ENCODE peak calls at places on chromosomes 16 and 17, in seven cellular contexts. L, X, K, I, N, C and Q are unnamed samples.

GRCh38 chr16:82769845-82770244 is 143.1 kb downstream of the CDH13 start:
- DNase-seq in L (peak; percentile 64), X (no peak), K (no peak), I (no peak), N (no peak), C (no peak), Q (no peak)

GRCh38 chr17:1789936-1790335 is 28.1 kb downstream of the SERPINF1 start:
- DNase-seq in L (no peak), X (no peak), K (no peak), I (no peak), N (no peak), C (no peak), Q (no peak)

GRCh38 chr17:48510761-48511604 is 19.8 kb downstream of the HOXB1 start:
- DNase-seq in L (no peak), X (no peak), K (no peak), I (no peak), N (no peak), C (no peak), Q (no peak)

GRCh38 chr16:89448656-89449055 is 41.7 kb downstream of the ANKRD11 start:
- DNase-seq in L (peak; percentile 79), X (no peak), K (no peak), I (no peak), N (no peak), C (no peak), Q (no peak)

GRCh38 chr17:49523706-49524472 is 28.8 kb downstream of the NGFR start:
- DNase-seq in L (no peak), X (no peak), K (no peak), I (peak; percentile 75), N (no peak), C (no peak), Q (no peak)

GRCh38 chr16:2956566-2956956 is 7.5 kb upstream of the KREMEN2 start:
- DNase-seq in L (no peak), X (no peak), K (no peak), I (no peak), N (no peak), C (no peak), Q (no peak)

GRCh38 chr16:15979801-15980200 is 30.4 kb downstream of the ABCC1 start:
- DNase-seq in L (no peak), X (no peak), K (no peak), I (no peak), N (no peak), C (no peak), Q (no peak)

GRCh38 chr17:16425698-16426659 is 10.6 kb downstream of the TRPV2 start:
- DNase-seq in L (no peak), X (no peak), K (no peak), I (no peak), N (no peak), C (peak; percentile 25), Q (no peak)

GRCh38 chr17:19003543-19003965 is 1.0 kb downstream of the FAM83G start:
- DNase-seq in L (no peak), X (no peak), K (no peak), I (no peak), N (no peak), C (no peak), Q (no peak)

GRCh38 chr16:88672776-88673175 is 9.9 kb upstream of the MVD start:
- DNase-seq in L (no peak), X (peak; percentile 46), K (no peak), I (no peak), N (no peak), C (no peak), Q (no peak)

GRCh38 chr16:2078096-2078495 is 30.3 kb downstream of the TSC2 start:
- DNase-seq in L (no peak), X (no peak), K (no peak), I (no peak), N (no peak), C (no peak), Q (no peak)

GRCh38 chr16:72013389-72013788 is 4.8 kb downstream of the DHODH start:
- DNase-seq in L (peak; percentile 49), X (no peak), K (no peak), I (peak; percentile 17), N (no peak), C (no peak), Q (no peak)

GRCh38 chr16:67302076-67302475 is 22.7 kb downstream of the PLEKHG4 start:
- DNase-seq in L (no peak), X (no peak), K (no peak), I (no peak), N (no peak), C (no peak), Q (no peak)

GRCh38 chr17:77280304-77280910 is 139.6 kb downstream of the SEC14L1 start:
- DNase-seq in L (no peak), X (no peak), K (no peak), I (peak; percentile 89), N (no peak), C (peak; percentile 38), Q (no peak)

GRCh38 chr16:48537909-48538745 is 71.9 kb downstream of the N4BP1 start:
- DNase-seq in L (peak; percentile 81), X (no peak), K (no peak), I (no peak), N (no peak), C (no peak), Q (no peak)

GRCh38 chr17:17354560-17355357 is 51.6 kb downstream of the NT5M start:
- DNase-seq in L (peak; percentile 71), X (peak; percentile 56), K (peak; percentile 84), I (peak; percentile 59), N (peak; percentile 43), C (no peak), Q (peak; percentile 80)

GRCh38 chr16:68921654-68922053 is 78.3 kb downstream of the TANGO6 start:
- DNase-seq in L (no peak), X (no peak), K (no peak), I (peak; percentile 69), N (no peak), C (no peak), Q (no peak)

GRCh38 chr16:50838165-50838564 is 96.3 kb downstream of the CYLD start:
- DNase-seq in L (no peak), X (no peak), K (no peak), I (no peak), N (no peak), C (no peak), Q (no peak)

GRCh38 chr17:2855063-2855600 is 58.9 kb downstream of the RAP1GAP2 start:
- DNase-seq in L (no peak), X (no peak), K (no peak), I (no peak), N (no peak), C (no peak), Q (no peak)

GRCh38 chr16:28943281-28943680 is 7.5 kb upstream of the NFATC2IP start:
- DNase-seq in L (no peak), X (no peak), K (no peak), I (no peak), N (no peak), C (no peak), Q (no peak)

GRCh38 chr17:48998557-48999440 is 1.6 kb downstream of the IGF2BP1 start:
- DNase-seq in L (no peak), X (no peak), K (no peak), I (peak; percentile 58), N (no peak), C (no peak), Q (no peak)

GRCh38 chr16:5062790-5063765 is 2.7 kb downstream of the C16orf89 start:
- DNase-seq in L (no peak), X (no peak), K (no peak), I (no peak), N (no peak), C (no peak), Q (no peak)

GRCh38 chr17:76000016-76000754 is 470 bp upstream of the CDK3 start:
- DNase-seq in L (no peak), X (peak; percentile 46), K (peak; percentile 83), I (no peak), N (no peak), C (peak; percentile 4), Q (peak; percentile 73)

GRCh38 chr16:82936941-82937551 is 310.3 kb downstream of the CDH13 start:
- DNase-seq in L (no peak), X (no peak), K (no peak), I (peak; percentile 52), N (no peak), C (no peak), Q (no peak)

GRCh38 chr16:75632857-75633256 is 9.8 kb upstream of the ADAT1 start:
- DNase-seq in L (no peak), X (no peak), K (no peak), I (no peak), N (no peak), C (peak; percentile 83), Q (no peak)